ENCODE peak calls at places on chromosome X, in seven cellular contexts. M is GM12891, W is HepG2, Q is H1, J is K562, C is GM12878, F is SK-N-SH. D is an unnamed sample.

GRCh38 chrX:24694825-24695224 is 1.1 kb downstream of the POLA1 start:
- DNase-seq in C (no peak), M (no peak), Q (no peak), J (no peak), F (no peak), W (no peak), D (no peak)

GRCh38 chrX:126489141-126489540 is 63.5 kb downstream of the DCAF12L1 start:
- DNase-seq in C (no peak), J (no peak), Q (no peak), W (no peak), M (no peak), F (no peak), D (no peak)

GRCh38 chrX:13190051-13190450 is 129.8 kb downstream of the ATXN3L start:
- DNase-seq in F (no peak), W (no peak), C (no peak), J (no peak), Q (no peak), M (no peak), D (no peak)

GRCh38 chrX:31038585-31039326 is 33.1 kb downstream of the FTHL17 start:
- DNase-seq in J (peak), W (peak), M (no peak), Q (peak), C (no peak), F (peak), D (no peak)

GRCh38 chrX:84187501-84188319 is at the start of gene RPS6KA6:
- DNase-seq in M (peak), F (peak), C (no peak), W (no peak), Q (peak), J (no peak), D (peak)

GRCh38 chrX:30995060-30995700 is 76.7 kb downstream of the FTHL17 start:
- DNase-seq in J (no peak), M (no peak), F (no peak), Q (no peak), C (no peak), W (peak), D (no peak)

GRCh38 chrX:138026211-138026610 is 460.3 kb downstream of the ZIC3 start:
- DNase-seq in J (peak), C (no peak), F (peak), M (no peak), Q (no peak), W (no peak), D (no peak)

GRCh38 chrX:150980186-150980585 is 2.9 kb upstream of the HMGB3 start:
- DNase-seq in J (no peak), C (no peak), M (no peak), W (no peak), F (no peak), Q (no peak), D (no peak)

GRCh38 chrX:47514553-47515235 is 31.7 kb upstream of the ZNF41 start:
- DNase-seq in W (no peak), F (no peak), C (no peak), J (no peak), Q (no peak), M (no peak), D (no peak)

GRCh38 chrX:73398185-73398914 is 48.5 kb upstream of the CDX4 start:
- DNase-seq in W (no peak), Q (no peak), F (no peak), M (no peak), C (no peak), J (no peak), D (no peak)

GRCh38 chrX:118652717-118653116 is 74.7 kb upstream of the IL13RA1 start:
- DNase-seq in J (no peak), F (no peak), C (no peak), M (no peak), W (no peak), Q (no peak), D (no peak)

GRCh38 chrX:140733766-140734342 is 24.3 kb downstream of the LINC00632 start:
- DNase-seq in C (no peak), J (peak), Q (no peak), M (no peak), W (peak), F (peak), D (no peak)

GRCh38 chrX:11558972-11559371 is 106.7 kb downstream of the ARHGAP6 start:
- DNase-seq in F (peak), M (peak), J (peak), C (no peak), Q (peak), W (peak), D (no peak)

GRCh38 chrX:3651272-3651671 is 62.2 kb downstream of the PRKX start:
- DNase-seq in F (peak), Q (no peak), J (no peak), C (no peak), W (no peak), M (no peak), D (no peak)

GRCh38 chrX:14497184-14497666 is 32.1 kb upstream of the GLRA2 start:
- DNase-seq in F (no peak), W (no peak), M (no peak), J (no peak), C (peak), Q (no peak), D (no peak)

GRCh38 chrX:9555354-9555753 is 90.5 kb downstream of the TBL1X start:
- DNase-seq in Q (no peak), F (no peak), J (peak), W (no peak), C (no peak), M (no peak), D (no peak)

GRCh38 chrX:129720741-129721140 is 18.0 kb upstream of the XPNPEP2 start:
- DNase-seq in W (no peak), C (no peak), J (no peak), M (no peak), Q (no peak), F (no peak), D (no peak)

GRCh38 chrX:140050906-140051305 is 85.6 kb upstream of the CXorf66 start:
- DNase-seq in J (no peak), Q (no peak), C (no peak), M (no peak), F (no peak), W (no peak), D (no peak)

GRCh38 chrX:16484338-16484737 is 165.6 kb upstream of the S100G start:
- DNase-seq in Q (no peak), W (no peak), C (no peak), J (no peak), M (no peak), F (no peak), D (no peak)

GRCh38 chrX:639151-639550 is 8.6 kb downstream of the SHOX start:
- DNase-seq in W (no peak), J (no peak), F (no peak), Q (peak), C (no peak), M (no peak), D (no peak)

GRCh38 chrX:143754183-143754582 is 33.6 kb upstream of the SPANXN2 start:
- DNase-seq in C (no peak), Q (no peak), W (no peak), J (no peak), M (no peak), F (no peak), D (no peak)

GRCh38 chrX:13109811-13110210 is 65.4 kb upstream of the FAM9C start:
- DNase-seq in J (no peak), F (no peak), Q (no peak), C (no peak), M (no peak), W (no peak), D (no peak)

GRCh38 chrX:48648299-48648698 is 35.3 kb upstream of the WAS start:
- DNase-seq in M (no peak), C (no peak), W (peak), J (peak), F (peak), Q (peak), D (no peak)

GRCh38 chrX:105564536-105564935 is 257.8 kb upstream of the NRK start:
- DNase-seq in F (no peak), Q (no peak), C (no peak), J (no peak), W (no peak), M (no peak), D (no peak)

GRCh38 chrX:48507246-48507645 is 1.5 kb upstream of the PORCN start:
- DNase-seq in C (no peak), F (no peak), W (no peak), M (no peak), J (no peak), Q (no peak), D (no peak)

GRCh38 chrX:55488559-55489314 is 911 bp downstream of the USP51 start:
- DNase-seq in F (peak), C (peak), J (peak), M (peak), Q (peak), W (no peak), D (peak)

GRCh38 chrX:75118296-75118695 is 37.8 kb downstream of the ABCB7 start:
- DNase-seq in M (no peak), Q (no peak), J (no peak), W (no peak), C (no peak), F (no peak), D (no peak)

GRCh38 chrX:133580630-133581029 is 165.3 kb upstream of the GPC4 start:
- DNase-seq in C (no peak), F (no peak), W (no peak), M (no peak), J (no peak), Q (no peak), D (no peak)

GRCh38 chrX:55490974-55491373 is 1.3 kb upstream of the USP51 start:
- DNase-seq in F (no peak), Q (no peak), W (no peak), M (no peak), C (no peak), J (no peak), D (no peak)

GRCh38 chrX:34638116-34638515 is 19.0 kb downstream of the TMEM47 start:
- DNase-seq in C (no peak), M (no peak), J (no peak), W (peak), Q (no peak), F (peak), D (no peak)

GRCh38 chrX:39953879-39954278 is 143.9 kb downstream of the BCOR start:
- DNase-seq in C (no peak), M (no peak), F (no peak), W (peak), J (peak), Q (no peak), D (no peak)

GRCh38 chrX:46444011-46444410 is 101.2 kb downstream of the ZNF674 start:
- DNase-seq in W (peak), J (peak), F (no peak), C (no peak), Q (no peak), M (no peak), D (no peak)
- TF ChIP-seq TAF1 in W (no peak), J (no peak), F (no peak), C (no peak), Q (no peak), M (no peak), D (no peak)

DNA sequence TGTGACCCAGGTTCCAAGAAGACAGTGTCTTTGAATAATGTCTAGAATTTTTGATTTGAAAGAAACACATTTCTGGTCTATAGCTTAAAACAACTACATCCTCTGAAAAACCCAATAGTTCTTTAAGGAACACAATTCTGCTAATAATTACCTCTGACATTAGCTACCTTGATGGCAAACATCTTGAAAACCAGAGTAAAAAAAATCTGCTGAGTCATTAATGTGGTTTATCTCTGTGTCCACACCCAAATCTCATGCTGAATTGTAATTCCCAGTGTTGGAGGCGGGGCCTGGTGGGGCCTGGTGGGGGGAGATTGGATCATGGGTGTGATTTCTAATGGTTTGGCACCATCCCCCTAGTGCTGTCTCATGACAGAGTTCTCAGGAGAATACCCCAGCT is 1233.8 kb downstream of the NLGN4X start:
- DNase-seq in W (no peak), F (no peak), M (no peak), J (no peak), Q (no peak), C (no peak), D (no peak)
- TF ChIP-seq TAF1 in W (no peak), F (no peak), M (no peak), J (no peak), Q (no peak), C (no peak), D (no peak)

DNA sequence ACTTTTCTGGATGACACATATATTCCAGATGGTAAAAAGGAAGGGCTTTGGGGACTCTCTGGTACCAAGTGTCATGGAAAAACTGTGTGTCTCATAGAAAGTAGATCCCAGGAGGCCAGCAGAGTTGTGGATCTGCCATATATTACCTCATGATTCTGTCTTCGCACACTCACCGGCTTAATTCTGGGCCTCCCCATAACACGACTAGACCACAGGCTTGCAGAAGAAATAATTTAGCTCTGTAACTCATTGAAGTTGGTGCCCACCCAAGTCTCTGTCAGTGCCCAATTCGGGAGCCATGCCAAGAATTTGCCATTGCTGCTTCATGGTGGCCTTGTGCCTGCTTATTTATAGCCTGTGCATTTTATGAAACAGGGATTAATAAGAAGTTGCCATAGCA is 104.5 kb downstream of the AR start:
- DNase-seq in W (no peak), C (no peak), M (no peak), J (no peak), F (no peak), Q (no peak), D (no peak)
- TF ChIP-seq TAF1 in W (no peak), C (no peak), M (no peak), J (no peak), F (no peak), Q (no peak), D (no peak)

DNA sequence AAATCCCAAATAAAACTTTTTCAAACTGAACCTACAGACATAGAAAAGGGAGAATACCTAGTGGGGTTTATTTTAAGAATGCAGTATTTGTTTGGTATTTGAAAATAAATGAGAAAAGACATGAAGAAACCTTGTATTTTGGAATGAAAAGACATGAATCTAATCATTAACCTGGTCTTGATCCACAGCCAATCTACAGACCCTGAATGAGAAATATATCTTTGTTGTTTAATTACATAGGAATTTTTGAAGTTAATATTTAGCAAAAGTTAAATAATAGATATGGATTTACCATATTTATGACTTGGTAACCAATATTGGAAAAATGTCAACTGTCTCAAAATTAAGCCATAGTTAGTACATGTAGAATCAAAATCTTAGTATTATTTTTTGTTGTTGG is 76.8 kb downstream of the MAGEA10 start:
- DNase-seq in C (no peak), W (no peak), M (no peak), F (no peak), Q (no peak), J (no peak), D (no peak)
- TF ChIP-seq TAF1 in C (no peak), W (no peak), M (no peak), F (no peak), Q (no peak), J (no peak), D (no peak)

GRCh38 chrX:103718120-103718519 is 7.4 kb downstream of the TMEM31 start:
- DNase-seq in C (no peak), W (no peak), J (no peak), Q (no peak), F (no peak), M (no peak), D (no peak)

GRCh38 chrX:103727115-103727514 is 16.4 kb downstream of the TMEM31 start:
- DNase-seq in J (no peak), M (no peak), C (no peak), F (no peak), W (no peak), Q (no peak), D (no peak)

GRCh38 chrX:103726477-103726876 is 15.8 kb downstream of the TMEM31 start:
- DNase-seq in W (no peak), F (no peak), M (no peak), C (no peak), J (no peak), Q (no peak), D (no peak)

GRCh38 chrX:103716967-103717366 is 6.3 kb downstream of the TMEM31 start:
- DNase-seq in M (no peak), J (no peak), W (no peak), Q (no peak), C (no peak), F (no peak), D (no peak)

GRCh38 chrX:103722505-103722904 is 11.8 kb downstream of the TMEM31 start:
- DNase-seq in Q (no peak), W (no peak), F (no peak), J (no peak), C (no peak), M (no peak), D (no peak)
- TF ChIP-seq TAF1 in Q (no peak), W (no peak), F (no peak), J (no peak), C (no peak), M (no peak), D (no peak)